ENCODE peak calls at places on chromosomes 16 and 17, in four cellular contexts. F, E, S and G are unnamed samples. For H3K4me1, the result is how much of the 10 kb centered on the place peaks cover.

GRCh38 chr17:50689956-50690886 is 17.5 kb downstream of the ANKRD40 start:
- DNase-seq in S (no peak), E (no peak), F (no peak), G (no peak)

GRCh38 chr17:34859652-34860051 is 101.6 kb downstream of the CCT6B start:
- DNase-seq in E (no peak), F (no peak), S (no peak), G (no peak)

GRCh38 chr16:546909-547770 is 13.1 kb upstream of the PRR35 start:
- DNase-seq in F (peak), E (peak), S (peak), G (peak)

GRCh38 chr17:18139949-18140348 is 31.4 kb downstream of the MYO15A start:
- DNase-seq in F (no peak), S (no peak), E (no peak), G (no peak)

GRCh38 chr17:2034806-2035548 is 5.0 kb downstream of the DPH1 start:
- DNase-seq in F (no peak), E (no peak), S (no peak), G (no peak)

GRCh38 chr17:78186689-78187595 is at the start of the genes AFMID and TK1:
- DNase-seq in E (peak), S (peak), F (peak), G (peak)

GRCh38 chr17:48954300-48954755 is 9.7 kb upstream of the SNF8 start:
- DNase-seq in F (no peak), S (no peak), E (no peak), G (peak)

GRCh38 chr16:66292241-66292935 is 74.1 kb upstream of the CDH5 start:
- DNase-seq in S (no peak), E (no peak), F (no peak), G (no peak)

GRCh38 chr17:58352843-58353719 is 1.1 kb upstream of the SUPT4H1 start:
- DNase-seq in S (no peak), F (no peak), E (peak), G (peak)

GRCh38 chr17:29172589-29172988 is 7.6 kb downstream of the MYO18A start:
- DNase-seq in F (no peak), E (no peak), S (no peak), G (no peak)

GRCh38 chr16:4402439-4403132 is 13.8 kb downstream of the CORO7 start:
- DNase-seq in F (peak), E (peak), S (no peak), G (peak)

GRCh38 chr17:48755346-48755745 is 26.8 kb upstream of the HOXB13 start:
- DNase-seq in E (no peak), S (no peak), F (no peak), G (no peak)

GRCh38 chr17:35170968-35171771 is 23.0 kb downstream of the SLC35G3 start:
- DNase-seq in E (no peak), S (no peak), F (no peak), G (no peak)

GRCh38 chr17:19996502-19996901 is 12.7 kb upstream of the SPECC1 start:
- DNase-seq in F (no peak), S (no peak), E (no peak), G (no peak)

GRCh38 chr16:76780556-76780955 is 410.4 kb upstream of the MON1B start:
- DNase-seq in F (no peak), S (no peak), E (no peak), G (no peak)

GRCh38 chr17:57603978-57604377 is 141.1 kb downstream of the CCDC182 start:
- DNase-seq in F (no peak), S (no peak), E (peak), G (no peak)

DNA sequence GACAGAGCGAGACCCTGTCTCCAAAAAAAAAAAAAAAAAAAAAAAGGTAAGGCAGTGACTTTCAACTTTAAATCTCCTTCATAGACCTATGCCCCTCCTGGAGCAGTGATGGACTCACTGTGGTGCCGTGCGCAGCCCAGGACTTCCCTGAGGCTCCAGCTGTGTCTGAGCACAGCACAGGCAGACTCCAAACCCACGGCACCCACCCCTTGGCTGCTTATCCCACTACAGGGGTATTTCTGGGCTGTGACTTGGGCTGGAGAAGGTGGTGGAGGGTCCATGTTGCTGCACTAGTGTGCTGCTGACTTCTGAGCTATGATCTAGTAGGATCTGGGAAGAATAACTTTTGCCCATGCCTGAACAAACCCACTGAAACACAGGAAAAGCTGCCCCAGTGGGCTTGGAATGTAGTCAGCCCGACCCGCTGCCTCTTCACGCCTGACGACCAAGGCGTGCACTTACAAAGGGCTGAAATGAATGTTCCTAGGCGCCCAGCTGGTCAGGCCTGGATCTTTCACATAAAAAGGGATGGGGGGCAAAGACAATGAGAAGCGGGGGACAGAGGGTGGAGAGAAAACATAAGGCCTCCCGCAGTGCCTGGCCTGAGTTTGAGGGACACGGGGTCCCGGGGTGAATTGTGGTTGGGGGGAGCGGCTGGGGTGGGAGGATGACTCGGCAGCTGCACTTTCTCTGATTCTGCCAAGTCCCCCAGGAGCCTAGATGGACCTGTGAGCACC is 83.0 kb downstream of the IRF8 start:
- DNase-seq in E (no peak), F (no peak), S (no peak), G (no peak)
- TF ChIP-seq CTCF in E (no peak), F (no peak), S (no peak), G (no peak)

GRCh38 chr17:79799538-79800324 is 2.9 kb upstream of the CBX8 start:
- DNase-seq in S (no peak), E (no peak), F (no peak), G (no peak)
- H3K4me3 ChIP-seq in S (no peak), E (no peak), F (no peak), G (no peak)

DNA sequence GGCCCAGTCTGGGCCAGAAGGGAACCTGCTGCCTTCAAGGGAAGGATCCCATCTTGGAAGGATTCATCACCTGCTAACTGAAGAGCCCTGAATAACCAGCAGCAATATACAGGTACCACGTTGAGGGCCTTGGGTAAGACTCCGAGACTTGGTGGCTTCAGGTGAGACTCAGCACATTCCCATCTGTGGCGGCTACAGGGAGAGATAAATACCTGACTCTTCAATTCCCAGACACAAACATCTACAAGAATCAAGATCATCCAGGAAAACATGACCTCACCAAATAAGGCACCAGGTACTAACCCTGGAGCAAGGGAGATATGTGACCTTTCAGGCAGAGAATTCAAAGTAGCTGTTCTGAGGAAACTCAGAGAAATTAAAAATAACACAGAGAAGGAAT is 99.5 kb downstream of the DYNLRB2 start:
- DNase-seq in S (no peak), F (no peak), E (no peak), G (no peak)
- H3K4me1 ChIP-seq in S (under half), F (under half), E (under half), G (under half)

GRCh38 chr16:50667497-50668367 is 13.4 kb downstream of the SNX20 start:
- DNase-seq in E (no peak), F (no peak), S (no peak), G (no peak)
- TF ChIP-seq CTCF in E (no peak), F (no peak), S (no peak), G (no peak)

GRCh38 chr17:14553847-14554246 is 253.0 kb downstream of the HS3ST3B1 start:
- DNase-seq in F (no peak), E (no peak), S (no peak), G (no peak)
- H3K4me3 ChIP-seq in F (no peak), E (no peak), S (no peak), G (no peak)